ENCODE peak calls at places on chromosomes 4 and X, in five cellular contexts. A is HepG2, O is H1, H is K562, I is GM12878. Q is an unnamed sample.

GRCh38 chr4:110735691-110736090 is 112.8 kb upstream of the PITX2 start:
- DNase-seq in O (no peak), H (no peak), I (no peak), A (no peak), Q (no peak)

GRCh38 chrX:154436597-154437397 is at the start of gene GDI1:
- DNase-seq in H (peak), I (no peak), A (no peak), O (no peak), Q (peak)

GRCh38 chrX:87873347-87873941 is 355.8 kb downstream of the KLHL4 start:
- DNase-seq in H (no peak), A (peak), I (no peak), O (no peak), Q (no peak)

GRCh38 chr4:15493411-15493810 is 23.7 kb downstream of the CC2D2A start:
- DNase-seq in H (no peak), A (no peak), I (no peak), O (no peak), Q (no peak)

GRCh38 chr4:177131736-177132135 is 177.9 kb upstream of the NEIL3 start:
- DNase-seq in H (no peak), I (no peak), O (no peak), A (no peak), Q (no peak)

GRCh38 chr4:105550641-105551040 is 1.8 kb upstream of the ARHGEF38 start:
- DNase-seq in I (no peak), O (no peak), H (no peak), A (no peak), Q (peak)

GRCh38 chr4:112752061-112752460 is 115.1 kb downstream of the LARP7 start:
- DNase-seq in A (no peak), H (no peak), I (no peak), O (no peak), Q (no peak)

GRCh38 chr4:175871774-175872405 is 59.8 kb upstream of the GPM6A start:
- DNase-seq in H (no peak), I (no peak), A (no peak), O (no peak), Q (no peak)

GRCh38 chr4:31089815-31090214 is 369.6 kb downstream of the PCDH7 start:
- DNase-seq in I (no peak), H (no peak), O (no peak), A (no peak), Q (no peak)

GRCh38 chrX:43717161-43717560 is 61.1 kb downstream of the MAOA start:
- DNase-seq in I (no peak), H (no peak), O (no peak), A (no peak), Q (no peak)

GRCh38 chrX:148624951-148625350 is 124.5 kb downstream of the AFF2 start:
- DNase-seq in I (no peak), A (no peak), O (no peak), H (no peak), Q (no peak)

GRCh38 chr4:8344387-8344786 is 74.8 kb downstream of the HTRA3 start:
- DNase-seq in H (no peak), O (no peak), A (no peak), I (no peak), Q (no peak)

GRCh38 chrX:45862801-45863200 is 662.1 kb upstream of the DIPK2B start:
- DNase-seq in I (no peak), A (no peak), H (no peak), O (no peak), Q (no peak)

GRCh38 chr4:145939856-145940255 is 1.2 kb upstream of the ZNF827 start:
- DNase-seq in H (no peak), A (no peak), O (no peak), I (no peak), Q (no peak)

GRCh38 chr4:95593992-95594391 is 45.2 kb upstream of the UNC5C start:
- DNase-seq in O (no peak), H (no peak), A (no peak), I (no peak), Q (no peak)

GRCh38 chr4:138958519-138958918 is 57.1 kb upstream of the NOCT start:
- DNase-seq in I (no peak), O (no peak), A (no peak), H (no peak), Q (no peak)

GRCh38 chrX:41119803-41120202 is 34.6 kb downstream of the USP9X start:
- DNase-seq in O (no peak), H (no peak), I (no peak), A (no peak), Q (no peak)

GRCh38 chrX:41116948-41117347 is 31.7 kb downstream of the USP9X start:
- DNase-seq in O (no peak), I (peak), H (peak), A (no peak), Q (no peak)

GRCh38 chrX:41118156-41118555 is 32.9 kb downstream of the USP9X start:
- DNase-seq in H (no peak), I (no peak), A (no peak), O (no peak), Q (no peak)

GRCh38 chrX:41122664-41123257 is 37.5 kb downstream of the USP9X start:
- DNase-seq in O (no peak), A (no peak), H (no peak), I (no peak), Q (no peak)

DNA sequence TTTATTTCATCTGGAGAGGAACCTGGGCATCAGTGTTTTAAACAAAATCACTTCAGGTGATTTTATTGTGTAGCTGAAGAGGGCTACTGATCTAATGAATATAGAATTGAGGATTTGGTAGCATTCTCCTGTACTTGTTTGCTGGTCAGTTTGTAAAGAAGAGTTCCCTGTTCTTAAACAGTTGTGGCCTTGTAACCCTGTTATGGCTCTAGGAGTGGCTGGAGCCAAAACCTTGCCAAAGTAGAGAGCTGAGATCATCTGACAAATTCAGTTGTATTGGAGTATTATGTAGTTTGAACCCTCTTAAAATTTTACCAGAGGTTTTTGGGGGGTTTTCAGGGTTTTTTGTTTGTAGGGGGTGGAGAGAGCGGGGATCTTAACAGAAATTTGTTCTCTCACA is 36.5 kb downstream of the USP9X start:
- DNase-seq in I (no peak), H (no peak), A (no peak), O (no peak), Q (no peak)
- H3K27ac ChIP-seq in I (peak), H (no peak), A (no peak), O (no peak), Q (no peak)

GRCh38 chrX:24985120-24985519 is 30.6 kb downstream of the ARX start:
- DNase-seq in O (no peak), I (no peak), A (no peak), H (no peak), Q (no peak)

GRCh38 chrX:24993887-24994286 is 21.9 kb downstream of the ARX start:
- DNase-seq in I (no peak), O (no peak), H (no peak), A (no peak), Q (no peak)

GRCh38 chrX:24988314-24988713 is 27.5 kb downstream of the ARX start:
- DNase-seq in H (no peak), A (no peak), O (no peak), I (no peak), Q (no peak)

GRCh38 chrX:24987731-24988130 is 28.0 kb downstream of the ARX start:
- DNase-seq in O (no peak), H (no peak), A (no peak), I (no peak), Q (no peak)

DNA sequence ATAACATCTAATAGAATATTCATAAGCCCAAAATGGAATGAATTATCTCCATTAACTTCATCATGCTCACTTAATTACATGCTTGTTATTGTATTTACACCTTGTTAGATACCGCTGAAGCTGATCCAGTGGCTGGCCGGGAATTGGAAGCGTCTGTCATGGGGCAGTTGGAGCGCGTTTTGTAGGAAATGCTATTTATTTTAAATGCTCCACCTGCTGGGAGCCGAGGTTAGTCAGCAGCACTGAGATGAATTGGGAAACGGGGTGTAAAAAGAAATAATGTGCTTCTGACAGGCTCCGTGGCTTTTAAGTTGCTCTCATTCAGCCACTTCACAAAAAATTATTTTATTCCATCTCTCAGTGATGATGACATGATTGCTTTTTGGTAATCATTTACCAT is 25.2 kb downstream of the ARX start:
- DNase-seq in A (no peak), O (no peak), H (no peak), I (no peak), Q (no peak)
- TF ChIP-seq KDM1A in A (no peak), O (no peak), H (no peak), I (no peak), Q (no peak)

DNA sequence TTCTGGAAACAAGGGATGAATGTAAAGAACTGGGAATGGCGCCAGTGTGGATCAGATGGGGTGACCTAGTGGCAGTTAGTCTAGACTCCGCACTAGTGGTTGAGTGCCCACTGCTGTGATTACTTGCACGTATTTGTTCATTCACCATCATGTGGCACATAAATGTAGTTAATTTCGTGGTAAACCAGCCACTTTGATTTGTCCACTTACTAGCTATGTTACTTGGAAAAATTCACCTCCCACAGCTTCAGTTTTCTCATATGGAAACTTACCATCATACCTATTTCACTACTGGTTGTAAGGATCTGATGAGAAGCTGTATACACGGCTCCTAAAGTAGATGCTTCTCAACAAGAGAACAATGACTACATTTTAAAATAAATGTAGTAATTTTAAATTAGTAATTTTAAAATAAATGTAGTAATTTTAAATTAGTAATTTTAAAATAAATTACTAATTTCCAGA is 394 bp upstream of the DYNLT3 start:
- DNase-seq in O (no peak), A (no peak), H (no peak), I (no peak), Q (no peak)
- H3K27ac ChIP-seq in O (no peak), A (no peak), H (no peak), I (peak), Q (peak)

GRCh38 chrX:49179358-49179757 is 6.8 kb downstream of the PRICKLE3 start:
- DNase-seq in A (no peak), O (no peak), I (no peak), H (no peak), Q (no peak)
- TF ChIP-seq KDM1A in A (no peak), O (no peak), I (no peak), H (no peak), Q (no peak)

DNA sequence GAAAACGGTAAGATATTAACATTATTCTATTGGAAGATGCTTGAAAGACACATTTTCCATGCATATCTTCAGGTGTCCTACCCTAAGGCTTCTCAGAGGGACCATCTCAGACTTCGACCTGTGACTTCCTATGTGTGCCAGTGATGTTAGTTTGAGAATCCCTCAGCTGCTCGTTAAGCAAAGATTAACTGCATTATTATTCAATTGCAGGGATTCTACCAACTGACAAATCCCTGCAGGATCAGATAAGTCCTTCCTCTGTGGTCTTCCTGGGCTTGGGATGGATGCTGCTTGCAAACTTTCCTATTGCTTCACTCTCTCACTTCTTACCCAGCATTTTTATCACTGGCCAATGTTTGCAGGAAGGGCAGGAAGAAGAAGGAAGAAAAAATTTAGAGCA is 83.0 kb upstream of the PPARGC1A start:
- DNase-seq in A (no peak), O (no peak), I (no peak), H (no peak), Q (no peak)
- H3K27ac ChIP-seq in A (no peak), O (no peak), I (no peak), H (no peak), Q (no peak)

GRCh38 chr4:2132438-2132837 is 73.3 kb downstream of the NAT8L start:
- DNase-seq in H (peak), A (no peak), O (no peak), I (no peak), Q (no peak)

GRCh38 chr4:2138846-2139500 is 79.8 kb downstream of the NAT8L start:
- DNase-seq in I (no peak), O (no peak), A (no peak), H (no peak), Q (no peak)

GRCh38 chr4:2136736-2137135 is 77.6 kb downstream of the NAT8L start:
- DNase-seq in I (no peak), O (no peak), A (no peak), H (no peak), Q (no peak)

DNA sequence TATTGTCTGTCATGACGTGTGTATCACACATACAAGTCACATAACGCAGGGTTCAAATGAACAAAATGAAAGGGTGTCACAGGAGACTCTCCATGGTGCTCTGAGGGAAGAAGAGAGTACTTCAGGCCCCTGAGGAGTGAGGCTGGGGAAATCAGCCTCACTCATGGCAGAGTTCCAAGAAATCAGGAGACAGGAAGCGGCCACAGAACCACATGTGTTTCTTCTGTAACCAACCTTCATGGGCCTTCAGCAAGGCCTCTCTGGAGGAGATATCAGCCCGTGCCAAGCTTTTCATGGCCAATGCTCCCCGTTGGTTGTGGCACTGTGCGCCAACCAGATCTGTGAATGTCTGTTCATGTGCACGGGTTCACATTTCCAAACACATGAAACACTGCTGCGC is 76.0 kb downstream of the NAT8L start:
- DNase-seq in I (no peak), A (no peak), O (no peak), H (peak), Q (no peak)
- TF ChIP-seq KDM1A in I (no peak), A (no peak), O (no peak), H (no peak), Q (no peak)

GRCh38 chr4:140704964-140705363 is 51.2 kb downstream of the TBC1D9 start:
- DNase-seq in I (no peak), O (no peak), A (no peak), H (no peak), Q (no peak)

GRCh38 chr4:140704392-140704955 is 51.7 kb downstream of the TBC1D9 start:
- DNase-seq in I (no peak), O (no peak), A (no peak), H (no peak), Q (no peak)

GRCh38 chr4:140705625-140706275 is 50.4 kb downstream of the TBC1D9 start:
- DNase-seq in H (no peak), A (no peak), O (no peak), I (no peak), Q (no peak)

GRCh38 chr4:140703463-140703862 is 52.7 kb downstream of the TBC1D9 start:
- DNase-seq in A (peak), I (no peak), H (no peak), O (no peak), Q (no peak)

GRCh38 chr4:140702096-140702757 is 54.0 kb downstream of the TBC1D9 start:
- DNase-seq in I (no peak), A (no peak), O (no peak), H (no peak), Q (no peak)
- H3K27ac ChIP-seq in I (no peak), A (no peak), O (no peak), H (no peak), Q (no peak)

DNA sequence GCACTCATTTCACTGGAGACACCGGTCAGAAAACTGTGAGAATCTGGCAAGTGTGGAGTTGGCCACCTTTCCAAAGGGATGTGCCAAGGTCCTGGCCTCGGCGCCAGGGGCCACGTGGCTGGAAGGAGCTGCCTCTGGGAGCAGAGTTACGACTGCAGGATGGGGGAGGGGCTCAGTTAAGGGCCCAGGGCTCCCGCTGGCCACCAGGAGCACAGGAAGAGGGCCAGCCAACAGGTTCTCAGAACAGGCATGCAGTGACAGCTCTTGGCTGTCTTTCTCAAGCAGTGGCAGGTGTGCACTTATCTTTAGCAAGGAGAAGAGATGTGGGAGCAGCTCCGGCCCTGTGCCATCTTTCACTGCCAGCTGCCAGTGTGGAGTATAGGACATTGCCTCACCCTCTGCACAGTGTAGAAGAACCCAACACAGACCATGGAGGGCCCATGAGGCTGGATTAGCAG is 115.9 kb upstream of the RBPJ start:
- DNase-seq in H (no peak), O (no peak), I (no peak), A (no peak), Q (no peak)
- TF ChIP-seq KDM1A in H (no peak), O (no peak), I (no peak), A (no peak), Q (no peak)

DNA sequence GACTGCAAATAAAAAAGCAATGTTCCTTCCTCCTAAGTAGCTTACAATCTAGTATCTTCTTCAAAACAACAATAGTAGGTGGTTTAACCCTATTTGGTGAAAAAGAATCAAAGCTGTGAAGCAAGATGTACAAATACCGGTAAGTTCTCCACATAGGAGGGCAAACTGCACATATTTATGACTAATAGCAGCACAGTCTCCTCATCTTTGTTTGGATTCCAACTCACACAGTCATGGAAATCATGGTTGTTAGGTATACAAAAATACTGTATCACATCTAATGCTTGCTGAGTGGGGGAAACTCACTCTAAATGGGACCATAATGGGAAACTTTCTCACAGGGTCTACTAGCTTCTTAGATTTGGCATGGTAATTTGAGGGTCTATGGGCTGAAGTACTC is 597.2 kb downstream of the INPP4B start:
- DNase-seq in I (no peak), H (no peak), A (no peak), O (no peak), Q (no peak)
- H3K27ac ChIP-seq in I (no peak), H (no peak), A (no peak), O (no peak), Q (peak)

Q was measured in A549.